ENCODE peak calls at places on chromosome 4, in eight cellular contexts. One of them, this sample, is unnamed.

GRCh38 chr4:126850286-126850685 is 782.5 kb upstream of the INTU start:
- DNase-seq in activated gamma-delta T cell treated with Interleukin-2 at 50 U/mL for 16 hours: no peak
- DNase-seq in B cell: no peak
- DNase-seq in Jurkat, Clone E6-1: peak; percentile 4
- DNase-seq in A172: peak; percentile 98
- DNase-seq in activated naive CD4-positive, alpha-beta T cell treated with anti-CD3 and anti-CD28 coated beads, Interleukin-2, amount 50 U/mL, for 16 hours: no peak
- DNase-seq in activated T-cell treated with anti-CD3 and anti-CD28 coated beads for 48 hours: no peak
- DNase-seq in left ventricle myocardium inferior: no peak
- DNase-seq in this sample: no peak

GRCh38 chr4:183873389-183874185 is 31.5 kb upstream of the STOX2 start:
- DNase-seq in B cell: no peak
- DNase-seq in activated T-cell treated with anti-CD3 and anti-CD28 coated beads for 48 hours: no peak
- DNase-seq in A172: no peak
- DNase-seq in Jurkat, Clone E6-1: no peak
- DNase-seq in activated gamma-delta T cell treated with Interleukin-2 at 50 U/mL for 16 hours: no peak
- DNase-seq in left ventricle myocardium inferior: no peak
- DNase-seq in activated naive CD4-positive, alpha-beta T cell treated with anti-CD3 and anti-CD28 coated beads, Interleukin-2, amount 50 U/mL, for 16 hours: no peak
- DNase-seq in this sample: no peak

GRCh38 chr4:110624016-110624770 is 1.3 kb upstream of the PITX2 start:
- DNase-seq in B cell: no peak
- DNase-seq in Jurkat, Clone E6-1: no peak
- DNase-seq in activated T-cell treated with anti-CD3 and anti-CD28 coated beads for 48 hours: no peak
- DNase-seq in A172: no peak
- DNase-seq in activated gamma-delta T cell treated with Interleukin-2 at 50 U/mL for 16 hours: no peak
- DNase-seq in activated naive CD4-positive, alpha-beta T cell treated with anti-CD3 and anti-CD28 coated beads, Interleukin-2, amount 50 U/mL, for 16 hours: no peak
- DNase-seq in left ventricle myocardium inferior: no peak
- DNase-seq in this sample: no peak

GRCh38 chr4:112130903-112131302 is 14.4 kb upstream of the FAM241A start:
- DNase-seq in activated naive CD4-positive, alpha-beta T cell treated with anti-CD3 and anti-CD28 coated beads, Interleukin-2, amount 50 U/mL, for 16 hours: no peak
- DNase-seq in A172: no peak
- DNase-seq in B cell: no peak
- DNase-seq in activated gamma-delta T cell treated with Interleukin-2 at 50 U/mL for 16 hours: no peak
- DNase-seq in Jurkat, Clone E6-1: no peak
- DNase-seq in activated T-cell treated with anti-CD3 and anti-CD28 coated beads for 48 hours: no peak
- DNase-seq in left ventricle myocardium inferior: no peak
- DNase-seq in this sample: no peak

GRCh38 chr4:186765673-186766546 is 42.3 kb upstream of the FAT1 start:
- DNase-seq in activated T-cell treated with anti-CD3 and anti-CD28 coated beads for 48 hours: no peak
- DNase-seq in left ventricle myocardium inferior: no peak
- DNase-seq in activated naive CD4-positive, alpha-beta T cell treated with anti-CD3 and anti-CD28 coated beads, Interleukin-2, amount 50 U/mL, for 16 hours: no peak
- DNase-seq in activated gamma-delta T cell treated with Interleukin-2 at 50 U/mL for 16 hours: no peak
- DNase-seq in B cell: no peak
- DNase-seq in A172: no peak
- DNase-seq in Jurkat, Clone E6-1: no peak
- DNase-seq in this sample: no peak

GRCh38 chr4:169079942-169080827 is 70.1 kb upstream of the CBR4 start:
- DNase-seq in B cell: peak; percentile 52
- DNase-seq in activated T-cell treated with anti-CD3 and anti-CD28 coated beads for 48 hours: peak; percentile 39
- DNase-seq in activated naive CD4-positive, alpha-beta T cell treated with anti-CD3 and anti-CD28 coated beads, Interleukin-2, amount 50 U/mL, for 16 hours: peak; percentile 12
- DNase-seq in activated gamma-delta T cell treated with Interleukin-2 at 50 U/mL for 16 hours: no peak
- DNase-seq in Jurkat, Clone E6-1: no peak
- DNase-seq in A172: peak; percentile 81
- DNase-seq in left ventricle myocardium inferior: peak; percentile 57
- DNase-seq in this sample: no peak

GRCh38 chr4:53362093-53362492 is 3.8 kb downstream of the SCFD2 start:
- DNase-seq in Jurkat, Clone E6-1: no peak
- DNase-seq in B cell: no peak
- DNase-seq in left ventricle myocardium inferior: no peak
- DNase-seq in activated gamma-delta T cell treated with Interleukin-2 at 50 U/mL for 16 hours: no peak
- DNase-seq in activated T-cell treated with anti-CD3 and anti-CD28 coated beads for 48 hours: no peak
- DNase-seq in activated naive CD4-positive, alpha-beta T cell treated with anti-CD3 and anti-CD28 coated beads, Interleukin-2, amount 50 U/mL, for 16 hours: no peak
- DNase-seq in A172: no peak
- DNase-seq in this sample: no peak

GRCh38 chr4:7291372-7292135 is 99.2 kb downstream of the SORCS2 start:
- DNase-seq in Jurkat, Clone E6-1: no peak
- DNase-seq in activated gamma-delta T cell treated with Interleukin-2 at 50 U/mL for 16 hours: no peak
- DNase-seq in left ventricle myocardium inferior: peak; percentile 71
- DNase-seq in activated T-cell treated with anti-CD3 and anti-CD28 coated beads for 48 hours: no peak
- DNase-seq in B cell: no peak
- DNase-seq in activated naive CD4-positive, alpha-beta T cell treated with anti-CD3 and anti-CD28 coated beads, Interleukin-2, amount 50 U/mL, for 16 hours: no peak
- DNase-seq in A172: no peak
- DNase-seq in this sample: no peak

GRCh38 chr4:52098618-52099017 is 47.5 kb downstream of the SPATA18 start:
- DNase-seq in B cell: no peak
- DNase-seq in A172: no peak
- DNase-seq in left ventricle myocardium inferior: no peak
- DNase-seq in activated naive CD4-positive, alpha-beta T cell treated with anti-CD3 and anti-CD28 coated beads, Interleukin-2, amount 50 U/mL, for 16 hours: no peak
- DNase-seq in activated gamma-delta T cell treated with Interleukin-2 at 50 U/mL for 16 hours: no peak
- DNase-seq in Jurkat, Clone E6-1: no peak
- DNase-seq in activated T-cell treated with anti-CD3 and anti-CD28 coated beads for 48 hours: no peak
- DNase-seq in this sample: no peak

GRCh38 chr4:185115827-185116232 is 27.2 kb upstream of the SLC25A4 start:
- DNase-seq in B cell: no peak
- DNase-seq in activated T-cell treated with anti-CD3 and anti-CD28 coated beads for 48 hours: no peak
- DNase-seq in left ventricle myocardium inferior: peak; percentile 69
- DNase-seq in A172: no peak
- DNase-seq in activated naive CD4-positive, alpha-beta T cell treated with anti-CD3 and anti-CD28 coated beads, Interleukin-2, amount 50 U/mL, for 16 hours: no peak
- DNase-seq in Jurkat, Clone E6-1: no peak
- DNase-seq in activated gamma-delta T cell treated with Interleukin-2 at 50 U/mL for 16 hours: no peak
- DNase-seq in this sample: peak; percentile 52

GRCh38 chr4:139835006-139835405 is 169.4 kb downstream of the MGST2 start:
- DNase-seq in left ventricle myocardium inferior: no peak
- DNase-seq in activated naive CD4-positive, alpha-beta T cell treated with anti-CD3 and anti-CD28 coated beads, Interleukin-2, amount 50 U/mL, for 16 hours: no peak
- DNase-seq in activated gamma-delta T cell treated with Interleukin-2 at 50 U/mL for 16 hours: no peak
- DNase-seq in Jurkat, Clone E6-1: no peak
- DNase-seq in A172: no peak
- DNase-seq in activated T-cell treated with anti-CD3 and anti-CD28 coated beads for 48 hours: no peak
- DNase-seq in B cell: no peak
- DNase-seq in this sample: no peak

GRCh38 chr4:47690611-47691010 is 147.3 kb downstream of the CORIN start:
- DNase-seq in activated T-cell treated with anti-CD3 and anti-CD28 coated beads for 48 hours: no peak
- DNase-seq in B cell: no peak
- DNase-seq in activated naive CD4-positive, alpha-beta T cell treated with anti-CD3 and anti-CD28 coated beads, Interleukin-2, amount 50 U/mL, for 16 hours: no peak
- DNase-seq in left ventricle myocardium inferior: no peak
- DNase-seq in Jurkat, Clone E6-1: no peak
- DNase-seq in activated gamma-delta T cell treated with Interleukin-2 at 50 U/mL for 16 hours: no peak
- DNase-seq in A172: no peak
- DNase-seq in this sample: no peak

GRCh38 chr4:123217676-123218075 is 178.9 kb upstream of the SPRY1 start:
- DNase-seq in B cell: no peak
- DNase-seq in activated gamma-delta T cell treated with Interleukin-2 at 50 U/mL for 16 hours: no peak
- DNase-seq in activated naive CD4-positive, alpha-beta T cell treated with anti-CD3 and anti-CD28 coated beads, Interleukin-2, amount 50 U/mL, for 16 hours: no peak
- DNase-seq in left ventricle myocardium inferior: no peak
- DNase-seq in Jurkat, Clone E6-1: no peak
- DNase-seq in activated T-cell treated with anti-CD3 and anti-CD28 coated beads for 48 hours: no peak
- DNase-seq in A172: no peak
- DNase-seq in this sample: no peak

GRCh38 chr4:4875147-4875546 is 15.7 kb downstream of the MSX1 start:
- DNase-seq in Jurkat, Clone E6-1: no peak
- DNase-seq in B cell: no peak
- DNase-seq in activated naive CD4-positive, alpha-beta T cell treated with anti-CD3 and anti-CD28 coated beads, Interleukin-2, amount 50 U/mL, for 16 hours: no peak
- DNase-seq in activated gamma-delta T cell treated with Interleukin-2 at 50 U/mL for 16 hours: no peak
- DNase-seq in A172: no peak
- DNase-seq in activated T-cell treated with anti-CD3 and anti-CD28 coated beads for 48 hours: no peak
- DNase-seq in left ventricle myocardium inferior: no peak
- DNase-seq in this sample: no peak

GRCh38 chr4:77820836-77821561 is 1.8 kb upstream of the CNOT6L start:
- DNase-seq in activated T-cell treated with anti-CD3 and anti-CD28 coated beads for 48 hours: no peak
- DNase-seq in activated gamma-delta T cell treated with Interleukin-2 at 50 U/mL for 16 hours: no peak
- DNase-seq in Jurkat, Clone E6-1: no peak
- DNase-seq in B cell: peak; percentile 54
- DNase-seq in A172: no peak
- DNase-seq in left ventricle myocardium inferior: no peak
- DNase-seq in activated naive CD4-positive, alpha-beta T cell treated with anti-CD3 and anti-CD28 coated beads, Interleukin-2, amount 50 U/mL, for 16 hours: no peak
- DNase-seq in this sample: no peak

GRCh38 chr4:13670456-13671150 is 43.1 kb upstream of the BOD1L1 start:
- DNase-seq in activated gamma-delta T cell treated with Interleukin-2 at 50 U/mL for 16 hours: no peak
- DNase-seq in activated T-cell treated with anti-CD3 and anti-CD28 coated beads for 48 hours: no peak
- DNase-seq in A172: no peak
- DNase-seq in Jurkat, Clone E6-1: no peak
- DNase-seq in left ventricle myocardium inferior: no peak
- DNase-seq in activated naive CD4-positive, alpha-beta T cell treated with anti-CD3 and anti-CD28 coated beads, Interleukin-2, amount 50 U/mL, for 16 hours: no peak
- DNase-seq in B cell: no peak
- DNase-seq in this sample: no peak

GRCh38 chr4:40189997-40190396 is 6.8 kb upstream of the RHOH start:
- DNase-seq in activated T-cell treated with anti-CD3 and anti-CD28 coated beads for 48 hours: no peak
- DNase-seq in left ventricle myocardium inferior: no peak
- DNase-seq in Jurkat, Clone E6-1: no peak
- DNase-seq in activated naive CD4-positive, alpha-beta T cell treated with anti-CD3 and anti-CD28 coated beads, Interleukin-2, amount 50 U/mL, for 16 hours: no peak
- DNase-seq in A172: no peak
- DNase-seq in B cell: no peak
- DNase-seq in activated gamma-delta T cell treated with Interleukin-2 at 50 U/mL for 16 hours: no peak
- DNase-seq in this sample: no peak

GRCh38 chr4:71270901-71271300 is 67.9 kb upstream of the SLC4A4 start:
- DNase-seq in activated gamma-delta T cell treated with Interleukin-2 at 50 U/mL for 16 hours: peak; percentile 10
- DNase-seq in B cell: no peak
- DNase-seq in activated naive CD4-positive, alpha-beta T cell treated with anti-CD3 and anti-CD28 coated beads, Interleukin-2, amount 50 U/mL, for 16 hours: no peak
- DNase-seq in A172: no peak
- DNase-seq in Jurkat, Clone E6-1: peak; percentile 28
- DNase-seq in left ventricle myocardium inferior: no peak
- DNase-seq in activated T-cell treated with anti-CD3 and anti-CD28 coated beads for 48 hours: peak; percentile 5
- DNase-seq in this sample: no peak

GRCh38 chr4:170122252-170122651 is 32.5 kb upstream of the AADAT start:
- DNase-seq in B cell: no peak
- DNase-seq in left ventricle myocardium inferior: no peak
- DNase-seq in activated T-cell treated with anti-CD3 and anti-CD28 coated beads for 48 hours: no peak
- DNase-seq in activated gamma-delta T cell treated with Interleukin-2 at 50 U/mL for 16 hours: no peak
- DNase-seq in activated naive CD4-positive, alpha-beta T cell treated with anti-CD3 and anti-CD28 coated beads, Interleukin-2, amount 50 U/mL, for 16 hours: no peak
- DNase-seq in Jurkat, Clone E6-1: no peak
- DNase-seq in A172: no peak
- DNase-seq in this sample: no peak

GRCh38 chr4:186760576-186760975 is 36.9 kb upstream of the FAT1 start:
- DNase-seq in B cell: no peak
- DNase-seq in activated naive CD4-positive, alpha-beta T cell treated with anti-CD3 and anti-CD28 coated beads, Interleukin-2, amount 50 U/mL, for 16 hours: no peak
- DNase-seq in left ventricle myocardium inferior: no peak
- DNase-seq in Jurkat, Clone E6-1: no peak
- DNase-seq in activated T-cell treated with anti-CD3 and anti-CD28 coated beads for 48 hours: no peak
- DNase-seq in activated gamma-delta T cell treated with Interleukin-2 at 50 U/mL for 16 hours: no peak
- DNase-seq in A172: peak; percentile 66
- DNase-seq in this sample: no peak

GRCh38 chr4:38659346-38659745 is 4.7 kb upstream of the KLF3 start:
- DNase-seq in B cell: no peak
- DNase-seq in A172: no peak
- DNase-seq in activated gamma-delta T cell treated with Interleukin-2 at 50 U/mL for 16 hours: no peak
- DNase-seq in left ventricle myocardium inferior: no peak
- DNase-seq in Jurkat, Clone E6-1: no peak
- DNase-seq in activated T-cell treated with anti-CD3 and anti-CD28 coated beads for 48 hours: no peak
- DNase-seq in activated naive CD4-positive, alpha-beta T cell treated with anti-CD3 and anti-CD28 coated beads, Interleukin-2, amount 50 U/mL, for 16 hours: no peak
- DNase-seq in this sample: no peak

GRCh38 chr4:120327276-120327675 is 260.6 kb upstream of the MAD2L1 start:
- DNase-seq in B cell: no peak
- DNase-seq in left ventricle myocardium inferior: no peak
- DNase-seq in activated T-cell treated with anti-CD3 and anti-CD28 coated beads for 48 hours: no peak
- DNase-seq in activated gamma-delta T cell treated with Interleukin-2 at 50 U/mL for 16 hours: no peak
- DNase-seq in Jurkat, Clone E6-1: no peak
- DNase-seq in A172: no peak
- DNase-seq in activated naive CD4-positive, alpha-beta T cell treated with anti-CD3 and anti-CD28 coated beads, Interleukin-2, amount 50 U/mL, for 16 hours: no peak
- DNase-seq in this sample: no peak

GRCh38 chr4:89283226-89283974 is 24.2 kb downstream of the GPRIN3 start:
- DNase-seq in B cell: no peak
- DNase-seq in activated T-cell treated with anti-CD3 and anti-CD28 coated beads for 48 hours: no peak
- DNase-seq in activated naive CD4-positive, alpha-beta T cell treated with anti-CD3 and anti-CD28 coated beads, Interleukin-2, amount 50 U/mL, for 16 hours: no peak
- DNase-seq in A172: peak; percentile 23
- DNase-seq in left ventricle myocardium inferior: no peak
- DNase-seq in activated gamma-delta T cell treated with Interleukin-2 at 50 U/mL for 16 hours: peak; percentile 49
- DNase-seq in Jurkat, Clone E6-1: no peak
- DNase-seq in this sample: no peak

GRCh38 chr4:61202638-61203495 is 2.7 kb downstream of the ADGRL3 start:
- DNase-seq in Jurkat, Clone E6-1: no peak
- DNase-seq in left ventricle myocardium inferior: peak; percentile 13
- DNase-seq in activated naive CD4-positive, alpha-beta T cell treated with anti-CD3 and anti-CD28 coated beads, Interleukin-2, amount 50 U/mL, for 16 hours: no peak
- DNase-seq in activated gamma-delta T cell treated with Interleukin-2 at 50 U/mL for 16 hours: no peak
- DNase-seq in activated T-cell treated with anti-CD3 and anti-CD28 coated beads for 48 hours: no peak
- DNase-seq in B cell: no peak
- DNase-seq in A172: peak; percentile 2
- DNase-seq in this sample: peak; percentile 63

GRCh38 chr4:78627046-78627965 is 75.7 kb downstream of the ANXA3 start:
- DNase-seq in B cell: no peak
- DNase-seq in Jurkat, Clone E6-1: no peak
- DNase-seq in activated naive CD4-positive, alpha-beta T cell treated with anti-CD3 and anti-CD28 coated beads, Interleukin-2, amount 50 U/mL, for 16 hours: no peak
- DNase-seq in A172: no peak
- DNase-seq in activated gamma-delta T cell treated with Interleukin-2 at 50 U/mL for 16 hours: no peak
- DNase-seq in activated T-cell treated with anti-CD3 and anti-CD28 coated beads for 48 hours: no peak
- DNase-seq in left ventricle myocardium inferior: no peak
- DNase-seq in this sample: no peak

GRCh38 chr4:27791640-27792039 is 931.0 kb downstream of the STIM2 start:
- DNase-seq in activated T-cell treated with anti-CD3 and anti-CD28 coated beads for 48 hours: no peak
- DNase-seq in A172: peak; percentile 51
- DNase-seq in left ventricle myocardium inferior: no peak
- DNase-seq in activated naive CD4-positive, alpha-beta T cell treated with anti-CD3 and anti-CD28 coated beads, Interleukin-2, amount 50 U/mL, for 16 hours: no peak
- DNase-seq in Jurkat, Clone E6-1: no peak
- DNase-seq in B cell: no peak
- DNase-seq in activated gamma-delta T cell treated with Interleukin-2 at 50 U/mL for 16 hours: no peak
- DNase-seq in this sample: no peak

GRCh38 chr4:25938251-25939186 is 24.5 kb downstream of the SMIM20 start:
- DNase-seq in activated T-cell treated with anti-CD3 and anti-CD28 coated beads for 48 hours: peak; percentile 43
- DNase-seq in Jurkat, Clone E6-1: no peak
- DNase-seq in A172: no peak
- DNase-seq in B cell: no peak
- DNase-seq in left ventricle myocardium inferior: peak; percentile 42
- DNase-seq in activated gamma-delta T cell treated with Interleukin-2 at 50 U/mL for 16 hours: no peak
- DNase-seq in activated naive CD4-positive, alpha-beta T cell treated with anti-CD3 and anti-CD28 coated beads, Interleukin-2, amount 50 U/mL, for 16 hours: peak; percentile 25
- DNase-seq in this sample: no peak

GRCh38 chr4:77232653-77233052 is 75.6 kb downstream of the CCNG2 start:
- DNase-seq in A172: peak; percentile 28
- DNase-seq in left ventricle myocardium inferior: no peak
- DNase-seq in activated gamma-delta T cell treated with Interleukin-2 at 50 U/mL for 16 hours: no peak
- DNase-seq in Jurkat, Clone E6-1: no peak
- DNase-seq in activated naive CD4-positive, alpha-beta T cell treated with anti-CD3 and anti-CD28 coated beads, Interleukin-2, amount 50 U/mL, for 16 hours: no peak
- DNase-seq in activated T-cell treated with anti-CD3 and anti-CD28 coated beads for 48 hours: no peak
- DNase-seq in B cell: no peak
- DNase-seq in this sample: no peak

GRCh38 chr4:124146071-124146470 is 566.5 kb downstream of the ANKRD50 start:
- DNase-seq in left ventricle myocardium inferior: no peak
- DNase-seq in activated T-cell treated with anti-CD3 and anti-CD28 coated beads for 48 hours: no peak
- DNase-seq in activated gamma-delta T cell treated with Interleukin-2 at 50 U/mL for 16 hours: no peak
- DNase-seq in activated naive CD4-positive, alpha-beta T cell treated with anti-CD3 and anti-CD28 coated beads, Interleukin-2, amount 50 U/mL, for 16 hours: no peak
- DNase-seq in A172: no peak
- DNase-seq in Jurkat, Clone E6-1: no peak
- DNase-seq in B cell: no peak
- DNase-seq in this sample: no peak

GRCh38 chr4:23023121-23023520 is 330.4 kb downstream of the GBA3 start:
- DNase-seq in activated naive CD4-positive, alpha-beta T cell treated with anti-CD3 and anti-CD28 coated beads, Interleukin-2, amount 50 U/mL, for 16 hours: no peak
- DNase-seq in B cell: no peak
- DNase-seq in left ventricle myocardium inferior: no peak
- DNase-seq in activated gamma-delta T cell treated with Interleukin-2 at 50 U/mL for 16 hours: no peak
- DNase-seq in A172: peak; percentile 22
- DNase-seq in Jurkat, Clone E6-1: no peak
- DNase-seq in activated T-cell treated with anti-CD3 and anti-CD28 coated beads for 48 hours: no peak
- DNase-seq in this sample: no peak

GRCh38 chr4:25446611-25447010 is 69.5 kb downstream of the ANAPC4 start:
- DNase-seq in left ventricle myocardium inferior: no peak
- DNase-seq in activated T-cell treated with anti-CD3 and anti-CD28 coated beads for 48 hours: no peak
- DNase-seq in Jurkat, Clone E6-1: no peak
- DNase-seq in A172: no peak
- DNase-seq in activated gamma-delta T cell treated with Interleukin-2 at 50 U/mL for 16 hours: no peak
- DNase-seq in B cell: no peak
- DNase-seq in activated naive CD4-positive, alpha-beta T cell treated with anti-CD3 and anti-CD28 coated beads, Interleukin-2, amount 50 U/mL, for 16 hours: no peak
- DNase-seq in this sample: no peak

GRCh38 chr4:66331761-66332160 is 661.5 kb upstream of the EPHA5 start:
- DNase-seq in activated T-cell treated with anti-CD3 and anti-CD28 coated beads for 48 hours: no peak
- DNase-seq in Jurkat, Clone E6-1: no peak
- DNase-seq in left ventricle myocardium inferior: no peak
- DNase-seq in activated gamma-delta T cell treated with Interleukin-2 at 50 U/mL for 16 hours: no peak
- DNase-seq in B cell: no peak
- DNase-seq in activated naive CD4-positive, alpha-beta T cell treated with anti-CD3 and anti-CD28 coated beads, Interleukin-2, amount 50 U/mL, for 16 hours: no peak
- DNase-seq in A172: no peak
- DNase-seq in this sample: no peak

GRCh38 chr4:90345549-90345948 is 218.4 kb downstream of the CCSER1 start:
- DNase-seq in A172: no peak
- DNase-seq in Jurkat, Clone E6-1: no peak
- DNase-seq in activated gamma-delta T cell treated with Interleukin-2 at 50 U/mL for 16 hours: no peak
- DNase-seq in activated T-cell treated with anti-CD3 and anti-CD28 coated beads for 48 hours: no peak
- DNase-seq in activated naive CD4-positive, alpha-beta T cell treated with anti-CD3 and anti-CD28 coated beads, Interleukin-2, amount 50 U/mL, for 16 hours: no peak
- DNase-seq in left ventricle myocardium inferior: no peak
- DNase-seq in B cell: no peak
- DNase-seq in this sample: no peak

GRCh38 chr4:75686346-75686745 is 13.1 kb upstream of the G3BP2 start:
- DNase-seq in activated T-cell treated with anti-CD3 and anti-CD28 coated beads for 48 hours: no peak
- DNase-seq in A172: no peak
- DNase-seq in B cell: no peak
- DNase-seq in activated naive CD4-positive, alpha-beta T cell treated with anti-CD3 and anti-CD28 coated beads, Interleukin-2, amount 50 U/mL, for 16 hours: no peak
- DNase-seq in activated gamma-delta T cell treated with Interleukin-2 at 50 U/mL for 16 hours: peak; percentile 38
- DNase-seq in Jurkat, Clone E6-1: peak; percentile 75
- DNase-seq in left ventricle myocardium inferior: no peak
- DNase-seq in this sample: no peak